ENCODE peak calls at places on chromosomes 5 and 9, in nine cellular contexts. P, U, O, V, N, B, L, J and Z are unnamed samples.

GRCh38 chr5:160269017-160269416 is 39.7 kb downstream of the FABP6 start:
- DNase-seq in N (peak; percentile 31), B (peak; percentile 67), U (peak; percentile 94), O (no peak), L (no peak), V (no peak), P (no peak), J (no peak), Z (no peak)

GRCh38 chr9:73046769-73047168 is 93.9 kb upstream of the ALDH1A1 start:
- DNase-seq in B (no peak), V (no peak), U (no peak), L (no peak), O (no peak), N (no peak), J (no peak), P (no peak), Z (no peak)

GRCh38 chr9:16062542-16063240 is 509.8 kb downstream of the CCDC171 start:
- DNase-seq in O (no peak), L (no peak), U (peak; percentile 51), P (peak; percentile 10), B (no peak), J (no peak), V (no peak), N (peak; percentile 36), Z (no peak)

GRCh38 chr5:72584466-72584865 is 77.3 kb upstream of the ZNF366 start:
- DNase-seq in L (no peak), P (no peak), V (no peak), N (peak; percentile 62), J (no peak), B (no peak), U (peak; percentile 54), O (no peak), Z (no peak)

GRCh38 chr5:74639538-74640449 is 734 bp downstream of the ENC1 start:
- DNase-seq in N (peak; percentile 58), V (no peak), L (no peak), P (peak; percentile 29), O (peak; percentile 90), U (peak; percentile 61), J (peak; percentile 81), B (peak; percentile 19), Z (no peak)

GRCh38 chr9:106799146-106799545 is 63.8 kb upstream of the ZNF462 start:
- DNase-seq in V (no peak), N (peak; percentile 89), U (peak; percentile 87), L (no peak), J (no peak), O (no peak), P (peak; percentile 18), B (no peak), Z (no peak)

GRCh38 chr9:17520264-17521058 is 58.4 kb upstream of the SH3GL2 start:
- DNase-seq in N (no peak), J (peak; percentile 95), L (no peak), B (no peak), O (no peak), P (no peak), V (no peak), U (no peak), Z (no peak)

GRCh38 chr5:133407277-133407632 is 205.1 kb downstream of the FSTL4 start:
- DNase-seq in L (no peak), U (no peak), J (no peak), O (no peak), P (no peak), V (no peak), B (no peak), N (no peak), Z (no peak)

GRCh38 chr9:98146101-98146991 is 27.3 kb upstream of the TRIM14 start:
- DNase-seq in O (peak; percentile 30), L (no peak), J (peak; percentile 95), N (peak; percentile 49), V (no peak), P (no peak), U (peak; percentile 72), B (no peak), Z (no peak)

GRCh38 chr5:9034671-9035070 is 511.2 kb downstream of the SEMA5A start:
- DNase-seq in N (no peak), P (peak; percentile 21), V (no peak), U (peak; percentile 93), B (no peak), J (no peak), O (no peak), L (no peak), Z (no peak)

GRCh38 chr9:129176786-129177442 is 1.1 kb downstream of the IER5L start:
- DNase-seq in U (peak; percentile 57), B (no peak), N (peak; percentile 29), J (peak; percentile 68), P (no peak), O (peak; percentile 90), L (no peak), V (no peak), Z (no peak)

GRCh38 chr5:34667705-34668104 is 11.6 kb downstream of the RAI14 start:
- DNase-seq in U (no peak), L (no peak), B (no peak), J (no peak), O (no peak), N (no peak), V (no peak), P (no peak), Z (no peak)

GRCh38 chr5:77129386-77129785 is 42.3 kb upstream of the ZBED3 start:
- DNase-seq in O (no peak), B (no peak), L (no peak), N (no peak), P (peak; percentile 3), V (no peak), U (peak; percentile 40), J (peak; percentile 83), Z (no peak)